ENCODE peak calls at places on chromosomes 13 and 19, in five cellular contexts. P is Peyer's patch, Z is colonic mucosa, G is esophagus muscularis mucosa, H is left ventricle myocardium inferior. K is an unnamed sample.
A peak's percentile ranks its signal among the peaks of the same experiment; 100 is the strongest.

GRCh38 chr13:73306688-73307087 is 247.9 kb downstream of the KLF5 start:
- DNase-seq in P (no peak), Z (no peak), G (no peak), H (no peak), K (no peak)

GRCh38 chr19:46803555-46803954 is 15.2 kb upstream of the SLC1A5 start:
- DNase-seq in P (peak; percentile 51), Z (peak; percentile 42), G (no peak), H (no peak), K (no peak)

GRCh38 chr19:44684892-44685847 is 13.8 kb upstream of the CEACAM16 start:
- DNase-seq in P (peak; percentile 77), Z (no peak), G (no peak), H (no peak), K (peak; percentile 51)

GRCh38 chr13:39374741-39375189 is 228.2 kb downstream of the LHFPL6 start:
- DNase-seq in P (no peak), Z (no peak), G (no peak), H (no peak), K (peak; percentile 35)

GRCh38 chr19:31390721-31391120 is 41.5 kb upstream of the TSHZ3 start:
- DNase-seq in P (no peak), Z (no peak), G (no peak), H (no peak), K (no peak)

GRCh38 chr13:102710261-102710679 is 15.4 kb upstream of the METTL21C start:
- DNase-seq in P (no peak), Z (no peak), G (no peak), H (no peak), K (no peak)

GRCh38 chr19:56671613-56671994 is at the start of gene ZNF835:
- DNase-seq in P (peak; percentile 96), Z (peak; percentile 89), G (peak; percentile 97), H (peak; percentile 97), K (no peak)

GRCh38 chr19:53088091-53088490 is 15.1 kb downstream of the ZNF160 start:
- DNase-seq in P (no peak), Z (no peak), G (no peak), H (no peak), K (no peak)

GRCh38 chr13:78238911-78239310 is 320.3 kb upstream of the EDNRB start:
- DNase-seq in P (no peak), Z (no peak), G (no peak), H (no peak), K (peak; percentile 36)

GRCh38 chr13:113776231-113777125 is 17.5 kb downstream of the TMEM255B start:
- DNase-seq in P (peak; percentile 37), Z (no peak), G (no peak), H (no peak), K (no peak)

GRCh38 chr13:113671066-113672001 is 4.3 kb downstream of the GRK1 start:
- DNase-seq in P (peak; percentile 41), Z (no peak), G (no peak), H (peak; percentile 11), K (no peak)

GRCh38 chr19:10690351-10690781 is 10.9 kb upstream of the QTRT1 start:
- DNase-seq in P (no peak), Z (no peak), G (no peak), H (no peak), K (peak; percentile 19)

GRCh38 chr19:10694706-10695105 is 6.5 kb upstream of the QTRT1 start:
- DNase-seq in P (no peak), Z (no peak), G (no peak), H (no peak), K (no peak)

GRCh38 chr19:10692673-10693264 is 8.5 kb upstream of the QTRT1 start:
- DNase-seq in P (no peak), Z (no peak), G (no peak), H (no peak), K (no peak)

GRCh38 chr19:10691178-10691881 is 9.9 kb upstream of the QTRT1 start:
- DNase-seq in P (no peak), Z (no peak), G (no peak), H (no peak), K (no peak)

DNA sequence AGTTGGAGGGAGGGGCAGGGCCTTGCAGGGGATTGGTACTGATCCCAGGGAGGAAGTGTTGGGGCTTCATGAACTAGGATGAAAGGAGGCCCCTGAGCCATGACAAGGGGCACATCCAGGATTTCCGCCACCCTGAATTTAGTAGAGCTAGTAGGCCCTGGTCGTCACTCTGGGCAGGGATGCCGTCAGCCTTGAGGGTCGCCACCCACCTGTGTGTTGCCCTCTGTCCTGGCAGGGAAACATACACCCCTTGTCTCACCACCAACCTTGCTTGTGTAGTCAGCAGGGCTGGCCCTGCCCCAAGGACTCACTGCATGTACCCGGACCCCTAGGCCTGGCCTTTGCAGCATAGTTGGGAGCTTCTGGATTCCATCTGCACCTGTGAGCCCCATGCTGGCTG is 9.4 kb upstream of the QTRT1 start:
- DNase-seq in P (no peak), Z (no peak), G (no peak), H (no peak), K (no peak)
- H3K36me3 ChIP-seq in P (no peaks in the 10 kb centered on the region), Z (peaks cover 6% of the 10 kb centered on the region), G (peaks cover 65% of the 10 kb centered on the region), H (peaks cover 58% of the 10 kb centered on the region), K (peaks cover 17% of the 10 kb centered on the region)

DNA sequence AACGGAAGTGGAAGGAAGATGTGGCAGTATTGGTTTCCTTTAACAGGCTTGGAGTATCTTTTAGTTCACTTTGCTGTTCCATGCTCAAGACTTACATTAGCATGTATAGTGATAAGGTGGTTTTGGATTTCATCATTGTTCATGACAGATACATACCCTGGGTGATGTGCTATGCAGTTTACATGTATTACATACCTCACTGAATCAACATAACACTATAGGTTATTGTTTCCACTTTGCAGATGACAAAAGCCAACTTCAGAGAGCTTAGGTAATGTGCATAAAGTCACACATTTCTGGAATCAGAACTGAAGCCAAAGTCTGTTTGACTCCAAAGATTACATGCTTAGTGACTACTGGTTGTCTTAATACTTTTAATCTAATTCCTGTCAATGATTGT is 7.1 kb downstream of the COMMD6 start:
- DNase-seq in P (no peak), Z (no peak), G (no peak), H (no peak), K (no peak)
- H3K36me3 ChIP-seq in P (no peaks in the 10 kb centered on the region), Z (peaks cover 5% of the 10 kb centered on the region), G (peaks cover 40% of the 10 kb centered on the region), H (peaks cover 34% of the 10 kb centered on the region), K (peaks cover 13% of the 10 kb centered on the region)

GRCh38 chr19:3954107-3954506 is 16.8 kb downstream of the DAPK3 start:
- DNase-seq in P (no peak), Z (no peak), G (no peak), H (peak; percentile 54), K (no peak)

GRCh38 chr19:3958836-3959765 is 11.8 kb downstream of the DAPK3 start:
- DNase-seq in P (no peak), Z (no peak), G (no peak), H (no peak), K (no peak)

GRCh38 chr19:3959766-3960131 is 11.2 kb downstream of the DAPK3 start:
- DNase-seq in P (no peak), Z (no peak), G (no peak), H (no peak), K (no peak)

GRCh38 chr19:3950871-3951861 is 18.3 kb downstream of the NMRK2 start:
- DNase-seq in P (no peak), Z (no peak), G (no peak), H (peak; percentile 75), K (no peak)

DNA sequence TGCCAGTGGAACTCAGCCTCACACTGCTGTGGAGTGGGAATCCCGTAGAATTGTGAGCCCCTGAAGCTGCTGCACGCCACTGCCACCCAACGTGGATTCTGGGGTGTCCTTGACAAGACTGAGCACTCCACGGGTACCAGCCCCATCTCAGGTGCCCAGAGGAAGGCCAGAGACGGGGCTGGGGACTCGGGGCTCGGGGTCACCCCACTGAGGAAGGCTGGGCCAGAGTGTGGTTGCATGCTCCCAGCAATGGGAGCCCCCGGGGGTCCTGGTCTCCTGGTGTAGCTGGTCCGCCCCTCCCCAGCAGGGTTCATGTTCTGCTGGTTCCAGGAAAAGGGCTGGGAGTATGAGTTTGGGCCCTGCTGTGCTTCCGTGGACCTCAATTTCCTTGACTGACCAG is 15.2 kb downstream of the DAPK3 start:
- DNase-seq in P (no peak), Z (no peak), G (no peak), H (no peak), K (no peak)
- H3K36me3 ChIP-seq in P (no peaks in the 10 kb centered on the region), Z (peaks cover 16% of the 10 kb centered on the region), G (peaks cover 55% of the 10 kb centered on the region), H (peaks cover 50% of the 10 kb centered on the region), K (peaks cover 7% of the 10 kb centered on the region)

GRCh38 chr13:46968450-46968849 is 71.6 kb upstream of the HTR2A start:
- DNase-seq in P (no peak), Z (no peak), G (no peak), H (no peak), K (no peak)
- H3K36me3 ChIP-seq in P (no peaks in the 10 kb centered on the region), Z (no peaks in the 10 kb centered on the region), G (no peaks in the 10 kb centered on the region), H (no peaks in the 10 kb centered on the region), K (no peaks in the 10 kb centered on the region)

GRCh38 chr19:41545547-41545946 is 30.4 kb upstream of the CEACAM21 start:
- DNase-seq in P (peak; percentile 70), Z (no peak), G (no peak), H (no peak), K (no peak)

GRCh38 chr19:41546386-41546789 is 29.6 kb upstream of the CEACAM21 start:
- DNase-seq in P (peak; percentile 84), Z (no peak), G (no peak), H (no peak), K (no peak)

GRCh38 chr19:41548954-41549688 is 26.8 kb upstream of the CEACAM21 start:
- DNase-seq in P (peak; percentile 91), Z (no peak), G (no peak), H (no peak), K (no peak)

GRCh38 chr19:41547569-41547968 is 28.4 kb upstream of the CEACAM21 start:
- DNase-seq in P (no peak), Z (no peak), G (no peak), H (no peak), K (no peak)

GRCh38 chr19:41548047-41548446 is 27.9 kb upstream of the CEACAM21 start:
- DNase-seq in P (no peak), Z (no peak), G (no peak), H (no peak), K (no peak)
- H3K36me3 ChIP-seq in P (no peaks in the 10 kb centered on the region), Z (no peaks in the 10 kb centered on the region), G (no peaks in the 10 kb centered on the region), H (no peaks in the 10 kb centered on the region), K (no peaks in the 10 kb centered on the region)

GRCh38 chr19:43598445-43599240 is 2.2 kb downstream of the ZNF576 start:
- DNase-seq in P (no peak), Z (no peak), G (no peak), H (no peak), K (no peak)
- H3K36me3 ChIP-seq in P (no peaks in the 10 kb centered on the region), Z (no peaks in the 10 kb centered on the region), G (peaks cover 59% of the 10 kb centered on the region), H (peaks cover 38% of the 10 kb centered on the region), K (peaks cover 6% of the 10 kb centered on the region)

GRCh38 chr13:45534604-45535003 is 69.9 kb downstream of the COG3 start:
- DNase-seq in P (no peak), Z (no peak), G (no peak), H (no peak), K (no peak)
- H3K36me3 ChIP-seq in P (no peaks in the 10 kb centered on the region), Z (peaks cover 20% of the 10 kb centered on the region), G (peaks cover 64% of the 10 kb centered on the region), H (peaks cover 70% of the 10 kb centered on the region), K (peaks cover 34% of the 10 kb centered on the region)